ENCODE peak calls at places on chromosomes 4 and X, in ten cellular contexts. Y, Z, B, L, F, Q, P, D, S and N are unnamed samples.

GRCh38 chr4:108118505-108118904 is 50.2 kb downstream of the LEF1 start:
- DNase-seq in Z (no peak), D (peak; percentile 43), B (no peak), Y (no peak), S (no peak), P (peak; percentile 67), F (no peak), L (no peak), Q (no peak), N (no peak)

GRCh38 chrX:140050906-140051305 is 85.6 kb upstream of the CXorf66 start:
- DNase-seq in D (no peak), S (no peak), L (no peak), Z (no peak), P (peak; percentile 21), Y (peak; percentile 2), Q (no peak), B (no peak), F (peak; percentile 10), N (no peak)

GRCh38 chrX:66632986-66633385 is 5.9 kb downstream of the EDA2R start:
- DNase-seq in Y (peak; percentile 10), D (no peak), L (no peak), Q (no peak), S (no peak), B (no peak), F (peak; percentile 29), P (no peak), Z (no peak), N (no peak)

GRCh38 chrX:44291468-44292116 is 51.9 kb downstream of the EFHC2 start:
- DNase-seq in L (no peak), Z (no peak), F (no peak), D (no peak), S (no peak), P (no peak), B (no peak), Y (no peak), Q (no peak), N (no peak)

GRCh38 chr4:20445933-20446723 is 194.4 kb downstream of the SLIT2 start:
- DNase-seq in S (no peak), L (no peak), B (no peak), F (peak; percentile 56), Z (no peak), D (no peak), Y (peak; percentile 66), P (no peak), Q (no peak), N (no peak)

GRCh38 chrX:630007-630921 is at the start of gene SHOX:
- DNase-seq in Z (no peak), Q (no peak), P (no peak), D (no peak), L (no peak), Y (no peak), S (peak; percentile 16), F (no peak), B (no peak), N (peak; percentile 43)

GRCh38 chrX:148771440-148771839 is 271.0 kb downstream of the AFF2 start:
- DNase-seq in Y (peak; percentile 1), P (no peak), D (no peak), Q (no peak), F (peak; percentile 6), L (no peak), B (no peak), Z (no peak), S (no peak), N (no peak)

GRCh38 chr4:182369211-182369610 is 126.0 kb downstream of the TENM3 start:
- DNase-seq in D (no peak), P (no peak), Y (peak; percentile 57), B (no peak), Q (no peak), Z (no peak), S (no peak), L (no peak), F (peak; percentile 47), N (no peak)

GRCh38 chrX:108399427-108400165 is 38.6 kb downstream of the COL4A6 start:
- DNase-seq in F (peak; percentile 49), S (no peak), Z (no peak), B (no peak), Q (no peak), L (no peak), Y (peak; percentile 41), P (peak; percentile 84), D (no peak), N (no peak)

GRCh38 chr4:158538176-158538575 is 16.5 kb downstream of the RXFP1 start:
- DNase-seq in B (no peak), Z (no peak), Q (no peak), P (peak; percentile 88), L (no peak), D (no peak), S (peak; percentile 48), F (peak; percentile 58), Y (peak; percentile 56), N (no peak)

GRCh38 chrX:132615396-132616131 is 126.7 kb upstream of the MBNL3 start:
- DNase-seq in B (peak; percentile 74), F (peak; percentile 53), Y (peak; percentile 51), L (peak; percentile 9), D (peak; percentile 44), S (no peak), P (peak; percentile 79), Q (peak; percentile 44), Z (peak; percentile 8), N (no peak)

GRCh38 chr4:169032194-169032593 is 22.1 kb upstream of the CBR4 start:
- DNase-seq in L (no peak), Y (no peak), Z (no peak), F (no peak), B (no peak), P (no peak), D (no peak), Q (no peak), S (no peak), N (no peak)

GRCh38 chrX:17553451-17553850 is 178.5 kb downstream of the NHS start:
- DNase-seq in Z (no peak), D (no peak), Y (peak; percentile 69), Q (no peak), F (peak; percentile 70), S (no peak), P (peak; percentile 83), L (no peak), B (peak; percentile 38), N (no peak)

GRCh38 chr4:45855857-45856256 is 268.0 kb downstream of the GABRG1 start:
- DNase-seq in D (no peak), Q (no peak), Z (no peak), L (no peak), S (no peak), F (no peak), P (no peak), Y (no peak), B (no peak), N (no peak)

GRCh38 chrX:41808042-41808441 is 84.1 kb downstream of the GPR82 start:
- DNase-seq in Q (no peak), S (no peak), P (no peak), L (no peak), D (no peak), Y (peak; percentile 56), B (no peak), F (peak; percentile 40), Z (no peak), N (no peak)

DNA sequence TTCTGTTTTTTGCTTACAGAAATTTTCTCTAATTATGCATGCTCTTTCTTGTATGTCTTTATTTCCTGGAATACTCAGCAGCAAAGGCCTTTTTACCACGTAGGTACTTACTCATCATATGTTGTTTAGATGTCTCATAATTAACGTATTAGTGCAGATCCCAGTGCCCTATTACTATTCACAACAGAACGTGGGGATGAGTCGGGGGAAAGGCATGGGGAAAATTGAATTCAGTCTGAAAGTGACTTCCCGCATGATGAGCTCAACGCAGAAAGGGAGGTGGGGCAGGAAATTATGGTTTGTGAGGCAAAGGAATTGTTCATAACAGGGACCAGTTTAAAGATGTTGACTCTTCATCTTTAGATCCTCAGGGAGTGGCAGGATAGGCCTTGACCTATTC is 1.9 kb upstream of the TMPRSS11D start:
- DNase-seq in B (no peak), P (peak; percentile 99), L (no peak), Y (peak; percentile 64), F (peak; percentile 71), Q (no peak), S (no peak), D (no peak), Z (no peak), N (no peak)
- H3K4me3 ChIP-seq in B (no peak overlapping the region), P (no peak overlapping the region), L (no peak overlapping the region), Y (no peak overlapping the region), F (peak overlapping the region; percentile 11), Q (no peak overlapping the region), S (no peak overlapping the region), D (no peak overlapping the region), Z (no peak overlapping the region), N (no peak overlapping the region)

DNA sequence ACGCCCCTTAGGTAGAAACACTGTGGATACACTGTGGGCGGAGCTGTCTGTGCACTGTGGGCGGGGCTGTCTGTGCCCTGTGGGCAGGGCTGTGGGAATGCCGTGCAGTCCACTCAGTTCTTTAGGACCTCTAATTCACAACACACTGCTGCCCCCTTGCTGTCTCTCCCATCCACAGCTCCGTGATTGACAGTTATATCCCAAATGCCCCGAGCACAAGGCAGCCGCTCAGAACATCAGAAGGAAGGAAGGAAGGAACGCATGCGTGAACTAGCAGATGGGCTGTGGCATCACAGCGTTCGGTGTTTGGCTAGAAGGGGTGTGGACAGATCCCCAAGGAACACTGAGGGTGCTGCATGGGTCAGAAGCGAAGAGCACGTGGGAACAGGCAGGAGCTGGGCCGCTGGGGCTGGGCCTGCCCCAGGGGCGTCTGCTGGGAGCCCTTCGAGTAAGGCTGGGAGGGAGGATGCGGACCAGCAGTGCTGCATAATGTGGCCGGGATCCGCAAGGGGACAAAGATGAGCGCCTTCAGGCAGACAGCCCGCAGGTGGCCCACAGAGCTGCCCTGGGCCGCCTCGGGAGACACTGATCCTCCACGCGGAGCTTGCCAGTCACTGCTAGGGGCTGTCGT is 29.8 kb downstream of the ACOX3 start:
- DNase-seq in Z (peak; percentile 61), S (no peak), L (peak; percentile 70), P (peak; percentile 76), B (peak; percentile 74), F (peak; percentile 63), D (peak; percentile 80), Q (peak; percentile 71), Y (peak; percentile 61), N (no peak)
- TF ChIP-seq CTCF in Z (peak; percentile 61), S (no peak), L (peak; percentile 14), P (no peak), B (no peak), F (peak; percentile 36), D (peak; percentile 70), Q (peak; percentile 23), Y (peak; percentile 37), N (no peak)

GRCh38 chr4:72340803-72341431 is 228.1 kb downstream of the ADAMTS3 start:
- DNase-seq in Y (no peak), P (peak; percentile 83), L (no peak), Q (no peak), F (no peak), D (no peak), B (no peak), Z (no peak), S (no peak), N (no peak)
- H3K4me3 ChIP-seq in Y (no peak overlapping the region), P (no peak overlapping the region), L (no peak overlapping the region), Q (no peak overlapping the region), F (no peak overlapping the region), D (no peak overlapping the region), B (no peak overlapping the region), Z (no peak overlapping the region), S (no peak overlapping the region), N (no peak overlapping the region)

DNA sequence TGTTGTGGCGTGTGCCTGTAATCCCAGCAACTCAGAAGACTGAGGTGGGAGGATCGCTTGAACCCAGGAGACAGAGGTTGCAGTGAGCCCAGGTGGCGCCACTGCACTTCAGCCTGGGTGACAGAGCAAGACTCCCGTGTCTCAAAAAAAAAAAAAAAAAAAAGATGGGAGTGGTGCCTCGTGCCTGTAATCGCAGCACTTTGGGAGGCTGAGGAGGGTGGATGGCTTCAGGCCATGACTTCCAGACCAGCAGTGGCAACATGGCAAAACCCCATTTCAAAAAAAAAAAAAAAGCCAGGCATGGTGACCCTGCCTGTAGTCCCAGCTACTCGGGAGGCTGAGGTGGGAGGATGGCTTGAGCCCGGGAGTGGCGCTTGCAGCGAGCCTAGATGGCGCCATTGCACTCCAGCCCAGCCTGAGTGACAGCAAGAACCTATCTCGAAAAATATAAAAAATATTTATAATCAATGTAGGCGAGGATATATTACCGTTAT is 27.0 kb downstream of the EIF2S3 start:
- DNase-seq in Q (peak; percentile 11), F (peak; percentile 69), Y (peak; percentile 75), L (peak; percentile 32), P (peak; percentile 65), Z (peak; percentile 43), S (peak; percentile 47), B (peak; percentile 60), D (peak; percentile 44), N (peak; percentile 77)
- TF ChIP-seq CTCF in Q (peak; percentile 38), F (peak; percentile 41), Y (peak; percentile 47), L (peak; percentile 9), P (peak; percentile 47), Z (peak; percentile 49), S (peak; percentile 49), B (peak; percentile 10), D (peak; percentile 62), N (peak; percentile 9)